ENCODE peak calls at places on chromosome 4, in seven cellular contexts. One of them, this sample, is unnamed.

GRCh38 chr4:186234367-186234766 is 7.1 kb downstream of the KLKB1 start:
- DNase-seq in fibroblast of mammary gland: no peak
- DNase-seq in fibroblast of lung: no peak
- DNase-seq in stomach: no peak
- DNase-seq in esophagus muscularis mucosa: no peak
- DNase-seq in uterus: no peak
- DNase-seq in cardiac muscle cell: no peak
- DNase-seq in this sample: no peak

GRCh38 chr4:122921971-122922876 is at the start of gene NUDT6:
- DNase-seq in fibroblast of mammary gland: peak; percentile 74
- DNase-seq in fibroblast of lung: peak; percentile 66
- DNase-seq in stomach: peak; percentile 57
- DNase-seq in esophagus muscularis mucosa: peak; percentile 92
- DNase-seq in uterus: peak; percentile 46
- DNase-seq in cardiac muscle cell: peak; percentile 83
- DNase-seq in this sample: peak; percentile 83

GRCh38 chr4:56469489-56470210 is 2.2 kb downstream of the SRP72 start:
- DNase-seq in fibroblast of mammary gland: peak; percentile 32
- DNase-seq in fibroblast of lung: no peak
- DNase-seq in stomach: no peak
- DNase-seq in esophagus muscularis mucosa: no peak
- DNase-seq in uterus: no peak
- DNase-seq in cardiac muscle cell: peak; percentile 10
- DNase-seq in this sample: peak; percentile 54

GRCh38 chr4:79466621-79467020 is 58.6 kb upstream of the GK2 start:
- DNase-seq in fibroblast of mammary gland: peak; percentile 57
- DNase-seq in fibroblast of lung: peak; percentile 23
- DNase-seq in stomach: no peak
- DNase-seq in esophagus muscularis mucosa: no peak
- DNase-seq in uterus: no peak
- DNase-seq in cardiac muscle cell: peak; percentile 34
- DNase-seq in this sample: no peak

GRCh38 chr4:67549123-67549522 is 3.8 kb upstream of the CENPC start:
- DNase-seq in fibroblast of mammary gland: peak; percentile 45
- DNase-seq in fibroblast of lung: peak; percentile 13
- DNase-seq in stomach: no peak
- DNase-seq in esophagus muscularis mucosa: no peak
- DNase-seq in uterus: no peak
- DNase-seq in cardiac muscle cell: peak; percentile 63
- DNase-seq in this sample: peak; percentile 49

GRCh38 chr4:128521634-128522253 is 234.1 kb upstream of the PGRMC2 start:
- DNase-seq in fibroblast of mammary gland: peak; percentile 47
- DNase-seq in fibroblast of lung: peak; percentile 85
- DNase-seq in stomach: no peak
- DNase-seq in esophagus muscularis mucosa: no peak
- DNase-seq in uterus: no peak
- DNase-seq in cardiac muscle cell: peak; percentile 68
- DNase-seq in this sample: no peak

GRCh38 chr4:111602848-111603247 is 542.4 kb upstream of the FAM241A start:
- DNase-seq in fibroblast of mammary gland: peak; percentile 47
- DNase-seq in fibroblast of lung: peak; percentile 11
- DNase-seq in stomach: no peak
- DNase-seq in esophagus muscularis mucosa: no peak
- DNase-seq in uterus: no peak
- DNase-seq in cardiac muscle cell: peak; percentile 27
- DNase-seq in this sample: no peak

GRCh38 chr4:189033801-189034347 is 894.6 kb downstream of the TRIML1 start:
- DNase-seq in fibroblast of mammary gland: no peak
- DNase-seq in fibroblast of lung: no peak
- DNase-seq in stomach: no peak
- DNase-seq in esophagus muscularis mucosa: peak; percentile 80
- DNase-seq in uterus: no peak
- DNase-seq in cardiac muscle cell: no peak
- DNase-seq in this sample: no peak

GRCh38 chr4:121733942-121734341 is 31.0 kb downstream of the SMIM43 start:
- DNase-seq in fibroblast of mammary gland: no peak
- DNase-seq in fibroblast of lung: no peak
- DNase-seq in stomach: no peak
- DNase-seq in esophagus muscularis mucosa: no peak
- DNase-seq in uterus: no peak
- DNase-seq in cardiac muscle cell: no peak
- DNase-seq in this sample: no peak

GRCh38 chr4:169080970-169081369 is 70.9 kb upstream of the CBR4 start:
- DNase-seq in fibroblast of mammary gland: peak; percentile 75
- DNase-seq in fibroblast of lung: peak; percentile 59
- DNase-seq in stomach: no peak
- DNase-seq in esophagus muscularis mucosa: no peak
- DNase-seq in uterus: peak; percentile 38
- DNase-seq in cardiac muscle cell: peak; percentile 92
- DNase-seq in this sample: no peak

GRCh38 chr4:84529169-84529751 is 30.2 kb upstream of the NKX6-1 start:
- DNase-seq in fibroblast of mammary gland: peak; percentile 38
- DNase-seq in fibroblast of lung: peak; percentile 7
- DNase-seq in stomach: no peak
- DNase-seq in esophagus muscularis mucosa: no peak
- DNase-seq in uterus: no peak
- DNase-seq in cardiac muscle cell: peak; percentile 40
- DNase-seq in this sample: peak; percentile 32

GRCh38 chr4:10096976-10097330 is 19.6 kb downstream of the WDR1 start:
- DNase-seq in fibroblast of mammary gland: no peak
- DNase-seq in fibroblast of lung: no peak
- DNase-seq in stomach: no peak
- DNase-seq in esophagus muscularis mucosa: no peak
- DNase-seq in uterus: no peak
- DNase-seq in cardiac muscle cell: no peak
- DNase-seq in this sample: no peak

GRCh38 chr4:5467111-5467510 is 241.2 kb downstream of the EVC2 start:
- DNase-seq in fibroblast of mammary gland: no peak
- DNase-seq in fibroblast of lung: no peak
- DNase-seq in stomach: no peak
- DNase-seq in esophagus muscularis mucosa: no peak
- DNase-seq in uterus: no peak
- DNase-seq in cardiac muscle cell: no peak
- DNase-seq in this sample: no peak

GRCh38 chr4:54189140-54189539 is 40.0 kb upstream of the PDGFRA start:
- DNase-seq in fibroblast of mammary gland: no peak
- DNase-seq in fibroblast of lung: peak; percentile 57
- DNase-seq in stomach: no peak
- DNase-seq in esophagus muscularis mucosa: no peak
- DNase-seq in uterus: no peak
- DNase-seq in cardiac muscle cell: peak; percentile 61
- DNase-seq in this sample: no peak

GRCh38 chr4:119314356-119314755 is 7.6 kb downstream of the FABP2 start:
- DNase-seq in fibroblast of mammary gland: peak; percentile 63
- DNase-seq in fibroblast of lung: peak; percentile 37
- DNase-seq in stomach: no peak
- DNase-seq in esophagus muscularis mucosa: no peak
- DNase-seq in uterus: no peak
- DNase-seq in cardiac muscle cell: peak; percentile 68
- DNase-seq in this sample: peak; percentile 49

GRCh38 chr4:184961693-184962092 is 56.6 kb upstream of the HELT start:
- DNase-seq in fibroblast of mammary gland: no peak
- DNase-seq in fibroblast of lung: no peak
- DNase-seq in stomach: peak; percentile 32
- DNase-seq in esophagus muscularis mucosa: peak; percentile 74
- DNase-seq in uterus: no peak
- DNase-seq in cardiac muscle cell: no peak
- DNase-seq in this sample: no peak

GRCh38 chr4:165461176-165461835 is 82.5 kb downstream of the CPE start:
- DNase-seq in fibroblast of mammary gland: peak; percentile 71
- DNase-seq in fibroblast of lung: peak; percentile 96
- DNase-seq in stomach: no peak
- DNase-seq in esophagus muscularis mucosa: no peak
- DNase-seq in uterus: peak; percentile 40
- DNase-seq in cardiac muscle cell: peak; percentile 89
- DNase-seq in this sample: no peak

GRCh38 chr4:48722509-48723446 is 57.3 kb downstream of the FRYL start:
- DNase-seq in fibroblast of mammary gland: no peak
- DNase-seq in fibroblast of lung: peak; percentile 72
- DNase-seq in stomach: no peak
- DNase-seq in esophagus muscularis mucosa: peak; percentile 34
- DNase-seq in uterus: no peak
- DNase-seq in cardiac muscle cell: peak; percentile 78
- DNase-seq in this sample: no peak

GRCh38 chr4:87853108-87853507 is 20.3 kb downstream of the MEPE start:
- DNase-seq in fibroblast of mammary gland: peak; percentile 58
- DNase-seq in fibroblast of lung: peak; percentile 41
- DNase-seq in stomach: no peak
- DNase-seq in esophagus muscularis mucosa: no peak
- DNase-seq in uterus: no peak
- DNase-seq in cardiac muscle cell: peak; percentile 70
- DNase-seq in this sample: peak; percentile 69

GRCh38 chr4:181148470-181148869 is 1094.7 kb upstream of the TENM3 start:
- DNase-seq in fibroblast of mammary gland: no peak
- DNase-seq in fibroblast of lung: no peak
- DNase-seq in stomach: no peak
- DNase-seq in esophagus muscularis mucosa: no peak
- DNase-seq in uterus: no peak
- DNase-seq in cardiac muscle cell: no peak
- DNase-seq in this sample: no peak

GRCh38 chr4:143381171-143382118 is 44.8 kb downstream of the GAB1 start:
- DNase-seq in fibroblast of mammary gland: peak; percentile 90
- DNase-seq in fibroblast of lung: peak; percentile 93
- DNase-seq in stomach: peak; percentile 85
- DNase-seq in esophagus muscularis mucosa: peak; percentile 95
- DNase-seq in uterus: peak; percentile 94
- DNase-seq in cardiac muscle cell: peak; percentile 87
- DNase-seq in this sample: no peak

GRCh38 chr4:6019316-6020263 is 1.4 kb upstream of the C4orf50 start:
- DNase-seq in fibroblast of mammary gland: peak; percentile 39
- DNase-seq in fibroblast of lung: peak; percentile 29
- DNase-seq in stomach: peak; percentile 58
- DNase-seq in esophagus muscularis mucosa: no peak
- DNase-seq in uterus: no peak
- DNase-seq in cardiac muscle cell: peak; percentile 61
- DNase-seq in this sample: peak; percentile 54

GRCh38 chr4:30718021-30718888 is 1.9 kb upstream of the PCDH7 start:
- DNase-seq in fibroblast of mammary gland: peak; percentile 35
- DNase-seq in fibroblast of lung: peak; percentile 71
- DNase-seq in stomach: peak; percentile 31
- DNase-seq in esophagus muscularis mucosa: no peak
- DNase-seq in uterus: peak; percentile 57
- DNase-seq in cardiac muscle cell: peak; percentile 24
- DNase-seq in this sample: no peak

GRCh38 chr4:4308800-4309441 is 18.9 kb downstream of the ZBTB49 start:
- DNase-seq in fibroblast of mammary gland: peak; percentile 53
- DNase-seq in fibroblast of lung: peak; percentile 79
- DNase-seq in stomach: no peak
- DNase-seq in esophagus muscularis mucosa: no peak
- DNase-seq in uterus: no peak
- DNase-seq in cardiac muscle cell: no peak
- DNase-seq in this sample: no peak

GRCh38 chr4:133152801-133153526 is 3.9 kb downstream of the PCDH10 start:
- DNase-seq in fibroblast of mammary gland: no peak
- DNase-seq in fibroblast of lung: peak; percentile 60
- DNase-seq in stomach: no peak
- DNase-seq in esophagus muscularis mucosa: no peak
- DNase-seq in uterus: no peak
- DNase-seq in cardiac muscle cell: peak; percentile 25
- DNase-seq in this sample: no peak
- H3K4me3 ChIP-seq in fibroblast of mammary gland: no peak overlapping the region
- H3K4me3 ChIP-seq in fibroblast of lung: peak overlapping the region; percentile 47
- H3K4me3 ChIP-seq in stomach: peak overlapping the region; percentile 50
- H3K4me3 ChIP-seq in esophagus muscularis mucosa: peak overlapping the region; percentile 59
- H3K4me3 ChIP-seq in uterus: peak overlapping the region; percentile 43
- H3K4me3 ChIP-seq in cardiac muscle cell: peak overlapping the region; percentile 50
- H3K4me3 ChIP-seq in this sample: no peak overlapping the region

GRCh38 chr4:86704601-86705000 is 110.5 kb downstream of the PTPN13 start:
- DNase-seq in fibroblast of mammary gland: no peak
- DNase-seq in fibroblast of lung: no peak
- DNase-seq in stomach: no peak
- DNase-seq in esophagus muscularis mucosa: no peak
- DNase-seq in uterus: no peak
- DNase-seq in cardiac muscle cell: no peak
- DNase-seq in this sample: no peak
- TF ChIP-seq CTCF in fibroblast of mammary gland: no peak
- TF ChIP-seq CTCF in fibroblast of lung: no peak
- TF ChIP-seq CTCF in stomach: no peak
- TF ChIP-seq CTCF in esophagus muscularis mucosa: no peak
- TF ChIP-seq CTCF in uterus: no peak
- TF ChIP-seq CTCF in cardiac muscle cell: no peak
- TF ChIP-seq CTCF in this sample: no peak

GRCh38 chr4:70651864-70652506 is 14.3 kb downstream of the JCHAIN start:
- DNase-seq in fibroblast of mammary gland: peak; percentile 53
- DNase-seq in fibroblast of lung: peak; percentile 25
- DNase-seq in stomach: no peak
- DNase-seq in esophagus muscularis mucosa: no peak
- DNase-seq in uterus: no peak
- DNase-seq in cardiac muscle cell: peak; percentile 60
- DNase-seq in this sample: peak; percentile 45
- H3K4me3 ChIP-seq in fibroblast of mammary gland: no peak overlapping the region
- H3K4me3 ChIP-seq in fibroblast of lung: no peak overlapping the region
- H3K4me3 ChIP-seq in stomach: no peak overlapping the region
- H3K4me3 ChIP-seq in esophagus muscularis mucosa: no peak overlapping the region
- H3K4me3 ChIP-seq in uterus: no peak overlapping the region
- H3K4me3 ChIP-seq in cardiac muscle cell: no peak overlapping the region
- H3K4me3 ChIP-seq in this sample: no peak overlapping the region

GRCh38 chr4:39470402-39470801 is 11.5 kb downstream of the LIAS start:
- DNase-seq in fibroblast of mammary gland: no peak
- DNase-seq in fibroblast of lung: no peak
- DNase-seq in stomach: no peak
- DNase-seq in esophagus muscularis mucosa: no peak
- DNase-seq in uterus: no peak
- DNase-seq in cardiac muscle cell: no peak
- DNase-seq in this sample: no peak

GRCh38 chr4:39469429-39470077 is 10.7 kb downstream of the LIAS start:
- DNase-seq in fibroblast of mammary gland: peak; percentile 86
- DNase-seq in fibroblast of lung: peak; percentile 81
- DNase-seq in stomach: no peak
- DNase-seq in esophagus muscularis mucosa: no peak
- DNase-seq in uterus: peak; percentile 29
- DNase-seq in cardiac muscle cell: peak; percentile 90
- DNase-seq in this sample: peak; percentile 91

GRCh38 chr4:39467470-39467869 is 8.6 kb downstream of the LIAS start:
- DNase-seq in fibroblast of mammary gland: no peak
- DNase-seq in fibroblast of lung: no peak
- DNase-seq in stomach: no peak
- DNase-seq in esophagus muscularis mucosa: no peak
- DNase-seq in uterus: no peak
- DNase-seq in cardiac muscle cell: no peak
- DNase-seq in this sample: no peak

GRCh38 chr4:39464886-39465501 is 6.1 kb downstream of the LIAS start:
- DNase-seq in fibroblast of mammary gland: peak; percentile 93
- DNase-seq in fibroblast of lung: peak; percentile 88
- DNase-seq in stomach: no peak
- DNase-seq in esophagus muscularis mucosa: no peak
- DNase-seq in uterus: no peak
- DNase-seq in cardiac muscle cell: peak; percentile 92
- DNase-seq in this sample: peak; percentile 76

GRCh38 chr4:39466747-39467146 is 7.9 kb downstream of the LIAS start:
- DNase-seq in fibroblast of mammary gland: no peak
- DNase-seq in fibroblast of lung: peak; percentile 61
- DNase-seq in stomach: no peak
- DNase-seq in esophagus muscularis mucosa: no peak
- DNase-seq in uterus: no peak
- DNase-seq in cardiac muscle cell: no peak
- DNase-seq in this sample: no peak
- TF ChIP-seq CTCF in fibroblast of mammary gland: no peak
- TF ChIP-seq CTCF in fibroblast of lung: no peak
- TF ChIP-seq CTCF in stomach: no peak
- TF ChIP-seq CTCF in esophagus muscularis mucosa: no peak
- TF ChIP-seq CTCF in uterus: no peak
- TF ChIP-seq CTCF in cardiac muscle cell: no peak
- TF ChIP-seq CTCF in this sample: no peak

This sample was measured in NB4.